ENCODE peak calls at places on chromosomes 3 and 15, in nine cellular contexts. U is dorsolateral prefrontal cortex; I is cardiac muscle cell; S is GM13977; H is CD8-positive, alpha-beta T cell; K is brain microvascular endothelial cell; P is CD4-positive, alpha-beta T cell; N is bronchial epithelial cell; F is upper lobe of right lung. J is an unnamed sample.

GRCh38 chr3:193783166-193783896 is 190.3 kb downstream of the OPA1 start:
- DNase-seq in U (no peak), I (peak), S (no peak), H (no peak), K (no peak), P (no peak), N (peak), F (no peak), J (peak)

GRCh38 chr15:34721802-34722795 is 32.7 kb downstream of the GJD2 start:
- DNase-seq in U (peak), I (peak), S (no peak), H (no peak), K (peak), P (no peak), N (peak), F (no peak), J (peak)

GRCh38 chr3:164515256-164515655 is 563.0 kb downstream of the SI start:
- DNase-seq in U (no peak), I (no peak), S (no peak), H (no peak), K (no peak), P (no peak), N (no peak), F (peak), J (no peak)

GRCh38 chr3:57783186-57784088 is 27.3 kb downstream of the SLMAP start:
- DNase-seq in U (no peak), I (no peak), S (no peak), H (no peak), K (no peak), P (no peak), N (no peak), F (no peak), J (no peak)

GRCh38 chr3:14363976-14364375 is 38.4 kb upstream of the SLC6A6 start:
- DNase-seq in U (no peak), I (no peak), S (no peak), H (no peak), K (peak), P (no peak), N (no peak), F (no peak), J (no peak)

GRCh38 chr15:40928351-40928974 is 677 bp upstream of the DLL4 start:
- DNase-seq in U (no peak), I (no peak), S (no peak), H (no peak), K (no peak), P (no peak), N (no peak), F (no peak), J (peak)

GRCh38 chr3:189361103-189361835 is 189.5 kb downstream of the TPRG1 start:
- DNase-seq in U (no peak), I (no peak), S (no peak), H (no peak), K (no peak), P (no peak), N (no peak), F (no peak), J (no peak)

GRCh38 chr3:100438623-100438974 is 37.3 kb downstream of the LNP1 start:
- DNase-seq in U (no peak), I (no peak), S (no peak), H (no peak), K (no peak), P (no peak), N (peak), F (no peak), J (no peak)

GRCh38 chr3:156974931-156975330 is 148.8 kb downstream of the LEKR1 start:
- DNase-seq in U (no peak), I (no peak), S (no peak), H (no peak), K (no peak), P (no peak), N (no peak), F (no peak), J (no peak)

GRCh38 chr15:48644827-48645557 is 517 bp downstream of the FBN1 start:
- DNase-seq in U (peak), I (peak), S (peak), H (no peak), K (no peak), P (no peak), N (no peak), F (peak), J (peak)
- TF ChIP-seq CTCF in U (no peak), I (no peak), S (no peak), H (no peak), K (peak), P (no peak), N (no peak), F (no peak), J (no peak)

GRCh38 chr3:127090218-127091160 is 102.4 kb upstream of the PRR23E start:
- DNase-seq in U (peak), I (no peak), S (no peak), H (no peak), K (no peak), P (no peak), N (no peak), F (no peak), J (no peak)
- TF ChIP-seq CTCF in U (no peak), I (no peak), S (no peak), H (no peak), K (no peak), P (no peak), N (no peak), F (no peak), J (no peak)

GRCh38 chr15:101254157-101255065 is 2.6 kb upstream of the CHSY1 start:
- DNase-seq in U (no peak), I (no peak), S (no peak), H (no peak), K (no peak), P (no peak), N (no peak), F (no peak), J (no peak)

GRCh38 chr15:101255066-101255415 is 3.2 kb upstream of the CHSY1 start:
- DNase-seq in U (no peak), I (no peak), S (no peak), H (no peak), K (no peak), P (no peak), N (no peak), F (no peak), J (no peak)

GRCh38 chr15:101255615-101256350 is 3.9 kb upstream of the CHSY1 start:
- DNase-seq in U (no peak), I (peak), S (no peak), H (no peak), K (peak), P (no peak), N (no peak), F (no peak), J (no peak)

GRCh38 chr15:101258238-101259144 is 6.6 kb upstream of the CHSY1 start:
- DNase-seq in U (no peak), I (peak), S (peak), H (peak), K (peak), P (peak), N (peak), F (no peak), J (peak)

GRCh38 chr15:101256756-101257155 is 4.9 kb upstream of the CHSY1 start:
- DNase-seq in U (no peak), I (no peak), S (no peak), H (no peak), K (no peak), P (no peak), N (no peak), F (no peak), J (no peak)
- TF ChIP-seq CTCF in U (no peak), I (peak), S (peak), H (no peak), K (peak), P (no peak), N (peak), F (peak), J (no peak)

GRCh38 chr3:165624761-165625160 is 212.5 kb downstream of the BCHE start:
- DNase-seq in U (no peak), I (peak), S (no peak), H (no peak), K (peak), P (no peak), N (peak), F (no peak), J (no peak)
- TF ChIP-seq CTCF in U (no peak), I (peak), S (peak), H (no peak), K (peak), P (no peak), N (peak), F (no peak), J (peak)

DNA sequence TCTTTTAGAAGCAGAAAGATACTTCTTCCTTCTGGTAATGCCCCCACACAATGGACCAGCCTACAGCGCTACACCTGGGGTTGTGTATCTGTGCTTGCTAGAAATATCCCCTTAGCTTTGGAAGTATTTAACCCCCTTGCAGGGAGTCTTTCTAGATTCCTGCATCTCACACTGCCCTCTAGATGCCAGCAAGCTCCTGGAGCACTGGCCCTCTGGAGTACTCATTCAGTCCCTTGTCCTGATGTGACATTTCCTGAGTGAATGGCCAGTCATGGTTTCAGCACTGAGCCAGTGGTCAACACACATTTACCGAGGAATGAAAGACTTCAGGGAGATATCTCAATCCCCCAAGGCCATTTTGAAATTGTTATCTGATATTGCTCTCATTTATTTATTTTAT is 30.5 kb upstream of the RBP2 start:
- DNase-seq in U (no peak), I (no peak), S (no peak), H (no peak), K (no peak), P (no peak), N (peak), F (no peak), J (peak)
- TF ChIP-seq CTCF in U (peak), I (no peak), S (peak), H (no peak), K (peak), P (no peak), N (peak), F (no peak), J (peak)

J was measured in Calu3.